ENCODE peak calls at places on chromosome 19, in nine cellular contexts. R is AG04450; N is Caco-2; V is thyroid gland; U is H1; J is effector memory CD4-positive, alpha-beta T cell; Q is BE2C; G is fibroblast of lung; Z is IMR-90. C is an unnamed sample. For H3K27me3, the result is how much of the 10 kb centered on the place peaks cover.

GRCh38 chr19:24159707-24160106 is 72.7 kb downstream of the ZNF254 start:
- DNase-seq in R (no peak), N (peak), V (peak), U (no peak), J (no peak), Q (no peak), G (peak), Z (peak), C (no peak)

GRCh38 chr19:33193269-33193863 is 764 bp upstream of the LRP3 start:
- DNase-seq in R (no peak), N (no peak), V (no peak), U (no peak), J (no peak), Q (no peak), G (no peak), Z (no peak), C (no peak)

GRCh38 chr19:54114340-54114826 is 1.1 kb downstream of the TFPT start:
- DNase-seq in R (no peak), N (no peak), V (peak), U (peak), J (no peak), Q (peak), G (peak), Z (peak), C (no peak)

GRCh38 chr19:10985502-10985901 is 24.7 kb downstream of the SMARCA4 start:
- DNase-seq in R (no peak), N (no peak), V (no peak), U (no peak), J (no peak), Q (no peak), G (no peak), Z (no peak), C (no peak)

GRCh38 chr19:2387367-2388288 is 27.6 kb downstream of the TMPRSS9 start:
- DNase-seq in R (no peak), N (no peak), V (no peak), U (no peak), J (no peak), Q (no peak), G (no peak), Z (no peak), C (no peak)

GRCh38 chr19:17659996-17660395 is 28.2 kb downstream of the UNC13A start:
- DNase-seq in R (no peak), N (no peak), V (no peak), U (no peak), J (no peak), Q (no peak), G (no peak), Z (no peak), C (no peak)

GRCh38 chr19:51595190-51595589 is 24.1 kb downstream of the ZNF175 start:
- DNase-seq in R (no peak), N (no peak), V (no peak), U (no peak), J (no peak), Q (no peak), G (no peak), Z (no peak), C (no peak)

GRCh38 chr19:2327773-2328400 is 499 bp downstream of the LSM7 start:
- DNase-seq in R (peak), N (no peak), V (no peak), U (no peak), J (peak), Q (no peak), G (peak), Z (peak), C (no peak)

GRCh38 chr19:28466107-28467045 is 746.6 kb downstream of the UQCRFS1 start:
- DNase-seq in R (no peak), N (peak), V (peak), U (peak), J (no peak), Q (peak), G (peak), Z (peak), C (peak)

GRCh38 chr19:47427241-47428176 is 8.2 kb upstream of the MEIS3 start:
- DNase-seq in R (no peak), N (peak), V (peak), U (peak), J (peak), Q (peak), G (peak), Z (peak), C (peak)
- H3K27me3 ChIP-seq in R (under half), N (under half), V (under half), U (under half), J (under half), Q (under half), G (under half), Z (under half), C (half or more)

GRCh38 chr19:5138606-5139594 is 170.0 kb downstream of the KDM4B start:
- DNase-seq in R (no peak), N (no peak), V (peak), U (no peak), J (peak), Q (peak), G (peak), Z (peak), C (no peak)
- H3K4me3 ChIP-seq in R (no peak), N (no peak), V (no peak), U (no peak), J (peak), Q (no peak), G (no peak), Z (no peak), C (no peak)

GRCh38 chr19:55441692-55442321 is 1.3 kb downstream of the SHISA7 start:
- DNase-seq in R (no peak), N (no peak), V (no peak), U (peak), J (no peak), Q (no peak), G (no peak), Z (no peak), C (no peak)

GRCh38 chr19:55442372-55443044 is 592 bp downstream of the SHISA7 start:
- DNase-seq in R (no peak), N (no peak), V (no peak), U (peak), J (no peak), Q (no peak), G (no peak), Z (no peak), C (no peak)

GRCh38 chr19:55440411-55441105 is 2.5 kb downstream of the SHISA7 start:
- DNase-seq in R (no peak), N (no peak), V (no peak), U (peak), J (no peak), Q (peak), G (no peak), Z (no peak), C (no peak)

GRCh38 chr19:55443045-55443823 is at the start of gene SHISA7:
- DNase-seq in R (no peak), N (no peak), V (no peak), U (peak), J (no peak), Q (no peak), G (no peak), Z (no peak), C (no peak)

DNA sequence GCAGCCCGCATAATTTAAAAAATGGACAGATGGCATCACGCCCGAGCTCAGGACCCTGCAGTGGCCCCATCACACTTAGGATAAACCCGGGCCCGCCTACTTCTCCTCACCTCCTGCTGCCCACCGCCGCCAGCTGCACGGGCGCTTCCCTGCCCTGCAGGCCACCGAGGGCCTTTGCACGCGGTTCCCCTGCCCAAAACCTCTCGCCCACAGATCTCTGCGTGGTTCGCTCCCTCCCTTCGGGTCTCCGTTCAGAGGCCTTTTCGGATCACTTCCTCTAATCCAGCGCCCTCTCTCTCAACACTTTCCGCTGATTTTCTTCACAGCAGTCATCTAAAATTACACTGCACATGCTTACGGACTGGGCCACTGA is 1.8 kb downstream of the SHISA7 start:
- DNase-seq in R (no peak), N (no peak), V (no peak), U (peak), J (no peak), Q (no peak), G (no peak), Z (no peak), C (no peak)
- H3K27me3 ChIP-seq in R (half or more), N (under half), V (under half), U (under half), J (half or more), Q (half or more), G (under half), Z (half or more), C (half or more)

GRCh38 chr19:35938282-35939224 is 2.4 kb downstream of the LRFN3 start:
- DNase-seq in R (no peak), N (no peak), V (no peak), U (no peak), J (no peak), Q (no peak), G (no peak), Z (no peak), C (no peak)
- H3K4me3 ChIP-seq in R (peak), N (no peak), V (no peak), U (peak), J (peak), Q (peak), G (no peak), Z (no peak), C (no peak)

GRCh38 chr19:39082745-39083598 is 1.2 kb upstream of the ACP7 start:
- DNase-seq in R (no peak), N (no peak), V (no peak), U (no peak), J (no peak), Q (no peak), G (no peak), Z (no peak), C (no peak)
- H3K27me3 ChIP-seq in R (under half), N (under half), V (under half), U (under half), J (under half), Q (half or more), G (under half), Z (under half), C (under half)

C was measured in gastrocnemius medialis.